ENCODE peak calls at places on chromosomes 1 and 21, in six cellular contexts. M is GM13976, N is nephron progenitor cell, G is AG04450, Y is RWPE2, H is ovary. K is an unnamed sample.
A peak's percentile ranks its signal among the peaks of the same experiment; 100 is the strongest.

GRCh38 chr1:22045604-22046228 is 6.8 kb upstream of the CDC42 start:
- DNase-seq in H (no peak), N (no peak), Y (no peak), G (no peak), M (no peak), K (no peak)

GRCh38 chr1:35359995-35360394 is 91.5 kb downstream of the ZMYM4 start:
- DNase-seq in M (no peak), N (no peak), Y (no peak), G (no peak), H (no peak), K (no peak)

GRCh38 chr1:181469829-181470228 is 13.5 kb upstream of the CACNA1E start:
- DNase-seq in Y (no peak), M (no peak), N (no peak), G (peak; percentile 24), H (peak; percentile 26), K (no peak)

GRCh38 chr21:15730484-15731242 is 881 bp downstream of the USP25 start:
- DNase-seq in M (no peak), H (peak; percentile 50), G (no peak), Y (no peak), N (no peak), K (peak; percentile 29)

GRCh38 chr1:2189459-2190425 is 4.8 kb downstream of the FAAP20 start:
- DNase-seq in Y (peak; percentile 97), N (peak; percentile 95), M (peak; percentile 93), H (peak; percentile 96), G (peak; percentile 90), K (peak; percentile 92)

GRCh38 chr1:203166192-203166940 is 9.3 kb downstream of the MYBPH start:
- DNase-seq in G (no peak), H (no peak), N (no peak), Y (no peak), M (peak; percentile 69), K (peak; percentile 51)

GRCh38 chr1:25700124-25700523 is 83.5 kb downstream of the MAN1C1 start:
- DNase-seq in G (no peak), N (no peak), H (peak; percentile 75), M (no peak), Y (no peak), K (no peak)

GRCh38 chr1:64215576-64215975 is 12.2 kb downstream of the UBE2U start:
- DNase-seq in Y (no peak), G (no peak), N (no peak), H (no peak), M (no peak), K (no peak)

GRCh38 chr1:204357551-204357950 is 2.2 kb downstream of the PLEKHA6 start:
- DNase-seq in N (no peak), G (no peak), Y (no peak), H (no peak), M (no peak), K (no peak)

GRCh38 chr1:216919033-216919970 is 196.1 kb upstream of the ESRRG start:
- DNase-seq in N (no peak), Y (no peak), H (no peak), G (no peak), M (no peak), K (no peak)

GRCh38 chr1:202860744-202861419 is 28.1 kb downstream of the RABIF start:
- DNase-seq in G (no peak), M (peak; percentile 64), Y (no peak), H (no peak), N (peak; percentile 73), K (peak; percentile 57)

GRCh38 chr1:221687731-221688487 is 54.0 kb downstream of the DUSP10 start:
- DNase-seq in G (no peak), H (no peak), M (no peak), Y (no peak), N (no peak), K (no peak)

GRCh38 chr1:220221269-220221668 is 51.0 kb downstream of the RAB3GAP2 start:
- DNase-seq in N (no peak), M (no peak), Y (no peak), H (no peak), G (no peak), K (no peak)

GRCh38 chr1:199161766-199162303 is 523.0 kb downstream of the PTPRC start:
- DNase-seq in H (no peak), Y (no peak), N (no peak), M (no peak), G (no peak), K (no peak)

GRCh38 chr1:15902882-15903281 is 55.4 kb downstream of the SPEN start:
- DNase-seq in M (no peak), H (no peak), Y (no peak), N (no peak), G (no peak), K (no peak)

GRCh38 chr1:161487483-161487827 is 17.8 kb upstream of the FCGR2A start:
- DNase-seq in G (no peak), M (no peak), N (no peak), Y (no peak), H (no peak), K (no peak)

GRCh38 chr1:203776636-203777035 is 11.7 kb downstream of the LAX1 start:
- DNase-seq in Y (no peak), H (no peak), N (no peak), M (no peak), G (no peak), K (no peak)

GRCh38 chr1:25137106-25137505 is 95.2 kb downstream of the SYF2 start:
- DNase-seq in Y (no peak), G (no peak), N (no peak), M (no peak), H (no peak), K (no peak)

GRCh38 chr1:6445062-6445763 is 20.6 kb downstream of the ESPN start:
- DNase-seq in Y (no peak), G (no peak), M (no peak), N (no peak), H (no peak), K (no peak)

GRCh38 chr21:44927587-44928461 is 7.1 kb upstream of the ITGB2 start:
- DNase-seq in N (no peak), M (peak; percentile 84), Y (peak; percentile 94), H (no peak), G (no peak), K (peak; percentile 77)

GRCh38 chr1:77413541-77414335 is 131.9 kb downstream of the AK5 start:
- DNase-seq in H (no peak), M (peak; percentile 8), G (no peak), Y (no peak), N (no peak), K (peak; percentile 12)

GRCh38 chr21:45492765-45493164 is 49.5 kb downstream of the SLC19A1 start:
- DNase-seq in N (no peak), M (no peak), Y (no peak), G (no peak), H (no peak), K (no peak)

GRCh38 chr1:57115030-57115614 is 149.3 kb upstream of the C8B start:
- DNase-seq in N (no peak), H (no peak), Y (no peak), M (no peak), G (no peak), K (no peak)

GRCh38 chr1:234134878-234135277 is 230.4 kb downstream of the SLC35F3 start:
- DNase-seq in H (no peak), G (no peak), M (no peak), Y (no peak), N (no peak), K (no peak)

GRCh38 chr21:25456672-25457071 is 150.6 kb downstream of the MRPL39 start:
- DNase-seq in M (no peak), N (no peak), H (no peak), Y (no peak), G (no peak), K (no peak)

GRCh38 chr1:230681599-230681998 is 32.3 kb downstream of the AGT start:
- DNase-seq in H (no peak), M (no peak), Y (no peak), G (peak; percentile 20), N (no peak), K (no peak)

GRCh38 chr1:844472-845026 is 79.2 kb upstream of the SAMD11 start:
- DNase-seq in Y (no peak), N (no peak), G (no peak), H (no peak), M (no peak), K (no peak)

GRCh38 chr1:199357591-199357990 is 669.9 kb upstream of the NR5A2 start:
- DNase-seq in N (no peak), Y (no peak), M (no peak), H (no peak), G (no peak), K (no peak)

GRCh38 chr1:175317795-175318194 is 125.2 kb upstream of the KIAA0040 start:
- DNase-seq in Y (no peak), G (no peak), H (no peak), N (no peak), M (no peak), K (no peak)

GRCh38 chr1:175319112-175319911 is 126.7 kb upstream of the KIAA0040 start:
- DNase-seq in Y (no peak), G (peak; percentile 23), H (peak; percentile 60), M (peak; percentile 66), N (peak; percentile 72), K (peak; percentile 63)

GRCh38 chr1:175318633-175319032 is 126.1 kb upstream of the KIAA0040 start:
- DNase-seq in G (no peak), M (no peak), N (no peak), Y (no peak), H (no peak), K (no peak)

GRCh38 chr1:175320804-175321203 is 128.2 kb upstream of the KIAA0040 start:
- DNase-seq in G (no peak), M (no peak), Y (no peak), N (no peak), H (no peak), K (no peak)

DNA sequence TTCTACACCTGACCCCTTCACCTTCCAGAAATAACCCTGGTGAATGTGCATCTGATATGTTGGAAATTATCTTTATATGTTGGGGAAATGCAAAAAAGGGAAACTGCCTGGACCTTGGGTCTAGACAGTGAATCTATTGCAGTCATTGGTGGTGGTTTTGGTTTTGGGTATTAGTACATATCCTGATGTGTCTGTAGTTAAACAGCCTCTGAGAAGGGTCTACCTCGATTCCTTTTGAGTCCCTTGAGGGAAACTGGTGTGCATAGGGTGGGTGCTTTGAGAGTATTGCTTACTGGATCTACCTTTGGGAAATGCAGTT is 127.3 kb upstream of the KIAA0040 start:
- DNase-seq in M (no peak), N (no peak), G (no peak), Y (no peak), H (no peak), K (no peak)
- TF ChIP-seq CTCF in M (no peak), N (no peak), G (no peak), Y (peak; percentile 49), H (no peak), K (peak; percentile 2)

GRCh38 chr1:19311931-19312781 is at the start of the genes AKR7A2 and SLC66A1:
- DNase-seq in G (peak; percentile 72), H (peak; percentile 93), N (peak; percentile 93), Y (peak; percentile 81), M (peak; percentile 100), K (peak; percentile 100)
- TF ChIP-seq CTCF in G (no peak), H (no peak), N (no peak), Y (no peak), M (peak; percentile 7), K (no peak)

DNA sequence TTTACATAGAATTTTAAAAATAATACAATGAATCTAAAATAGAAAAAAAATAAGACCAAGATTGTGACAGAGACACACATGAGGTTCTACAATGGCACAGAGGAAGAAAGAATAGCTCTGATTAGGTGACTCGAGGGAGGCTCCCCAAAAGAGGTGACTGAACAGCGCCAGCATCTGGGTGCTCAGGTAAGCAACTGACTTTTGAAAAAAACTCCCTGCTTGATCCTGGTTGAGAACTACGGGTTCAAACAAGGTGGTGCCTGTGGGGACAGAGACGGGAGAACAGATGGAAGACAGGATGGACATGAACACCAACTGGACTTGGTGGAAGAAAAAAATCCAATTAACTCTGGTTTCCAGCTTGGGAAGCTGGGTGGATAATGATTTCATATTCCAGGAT is 22.5 kb downstream of the BATF3 start:
- DNase-seq in H (no peak), Y (no peak), N (no peak), G (no peak), M (no peak), K (no peak)
- TF ChIP-seq CTCF in H (no peak), Y (no peak), N (no peak), G (no peak), M (no peak), K (no peak)

GRCh38 chr1:229342902-229343587 is at the start of gene CCSAP:
- DNase-seq in N (no peak), Y (no peak), G (no peak), H (peak; percentile 62), M (peak; percentile 73), K (peak; percentile 72)
- TF ChIP-seq CTCF in N (no peak), Y (no peak), G (no peak), H (peak; percentile 15), M (no peak), K (no peak)